ENCODE peak calls at places on chromosomes 16 and 17, in five cellular contexts. One of them, this sample, is unnamed.

GRCh38 chr17:82752371-82753200 is 721 bp downstream of the TBCD start:
- DNase-seq in heart right ventricle: peak; percentile 19
- DNase-seq in AG04450: no peak
- DNase-seq in heart left ventricle: peak; percentile 43
- DNase-seq in dorsolateral prefrontal cortex: no peak
- DNase-seq in this sample: no peak

GRCh38 chr16:87973721-87974120 is 22.5 kb downstream of the BANP start:
- DNase-seq in heart right ventricle: no peak
- DNase-seq in AG04450: no peak
- DNase-seq in heart left ventricle: no peak
- DNase-seq in dorsolateral prefrontal cortex: no peak
- DNase-seq in this sample: no peak

GRCh38 chr16:86527366-86527765 is 17.0 kb downstream of the FOXF1 start:
- DNase-seq in heart right ventricle: no peak
- DNase-seq in AG04450: no peak
- DNase-seq in heart left ventricle: no peak
- DNase-seq in dorsolateral prefrontal cortex: no peak
- DNase-seq in this sample: no peak

GRCh38 chr16:22625948-22626347 is 115.3 kb downstream of the NPIPB5 start:
- DNase-seq in heart right ventricle: no peak
- DNase-seq in AG04450: no peak
- DNase-seq in heart left ventricle: no peak
- DNase-seq in dorsolateral prefrontal cortex: no peak
- DNase-seq in this sample: peak; percentile 81

GRCh38 chr17:2061441-2061797 is 6.5 kb downstream of the HIC1 start:
- DNase-seq in heart right ventricle: no peak
- DNase-seq in AG04450: no peak
- DNase-seq in heart left ventricle: peak; percentile 41
- DNase-seq in dorsolateral prefrontal cortex: no peak
- DNase-seq in this sample: no peak

GRCh38 chr17:9247401-9247938 is 226.2 kb downstream of the NTN1 start:
- DNase-seq in heart right ventricle: no peak
- DNase-seq in AG04450: no peak
- DNase-seq in heart left ventricle: no peak
- DNase-seq in dorsolateral prefrontal cortex: no peak
- DNase-seq in this sample: no peak

GRCh38 chr17:80869476-80869875 is 122.2 kb upstream of the CHMP6 start:
- DNase-seq in heart right ventricle: no peak
- DNase-seq in AG04450: no peak
- DNase-seq in heart left ventricle: no peak
- DNase-seq in dorsolateral prefrontal cortex: no peak
- DNase-seq in this sample: no peak

GRCh38 chr17:49469831-49470568 is 25.1 kb upstream of the NGFR start:
- DNase-seq in heart right ventricle: no peak
- DNase-seq in AG04450: no peak
- DNase-seq in heart left ventricle: peak; percentile 51
- DNase-seq in dorsolateral prefrontal cortex: peak; percentile 50
- DNase-seq in this sample: no peak

GRCh38 chr16:28874406-28874805 is 3.9 kb upstream of the ATP2A1 start:
- DNase-seq in heart right ventricle: no peak
- DNase-seq in AG04450: no peak
- DNase-seq in heart left ventricle: no peak
- DNase-seq in dorsolateral prefrontal cortex: no peak
- DNase-seq in this sample: no peak

GRCh38 chr16:88458039-88458772 is 5.1 kb downstream of the ZFPM1 start:
- DNase-seq in heart right ventricle: no peak
- DNase-seq in AG04450: no peak
- DNase-seq in heart left ventricle: no peak
- DNase-seq in dorsolateral prefrontal cortex: no peak
- DNase-seq in this sample: no peak

GRCh38 chr16:80932725-80933124 is 74.0 kb downstream of the CMC2 start:
- DNase-seq in heart right ventricle: peak; percentile 69
- DNase-seq in AG04450: no peak
- DNase-seq in heart left ventricle: peak; percentile 81
- DNase-seq in dorsolateral prefrontal cortex: peak; percentile 19
- DNase-seq in this sample: peak; percentile 18

GRCh38 chr17:50660042-50660886 is 25.6 kb downstream of the ABCC3 start:
- DNase-seq in heart right ventricle: no peak
- DNase-seq in AG04450: no peak
- DNase-seq in heart left ventricle: peak; percentile 65
- DNase-seq in dorsolateral prefrontal cortex: no peak
- DNase-seq in this sample: no peak

GRCh38 chr17:4436846-4437245 is 3.1 kb downstream of the SPNS3 start:
- DNase-seq in heart right ventricle: no peak
- DNase-seq in AG04450: no peak
- DNase-seq in heart left ventricle: no peak
- DNase-seq in dorsolateral prefrontal cortex: no peak
- DNase-seq in this sample: no peak

GRCh38 chr17:68021963-68022362 is 13.6 kb upstream of the KPNA2 start:
- DNase-seq in heart right ventricle: no peak
- DNase-seq in AG04450: no peak
- DNase-seq in heart left ventricle: no peak
- DNase-seq in dorsolateral prefrontal cortex: no peak
- DNase-seq in this sample: no peak

GRCh38 chr16:55333690-55334089 is 9.7 kb downstream of the IRX6 start:
- DNase-seq in heart right ventricle: no peak
- DNase-seq in AG04450: no peak
- DNase-seq in heart left ventricle: no peak
- DNase-seq in dorsolateral prefrontal cortex: no peak
- DNase-seq in this sample: no peak

GRCh38 chr17:37701424-37702020 is 43.3 kb downstream of the HNF1B start:
- DNase-seq in heart right ventricle: no peak
- DNase-seq in AG04450: no peak
- DNase-seq in heart left ventricle: no peak
- DNase-seq in dorsolateral prefrontal cortex: no peak
- DNase-seq in this sample: no peak

GRCh38 chr16:55040366-55041086 is 109.9 kb downstream of the IRX5 start:
- DNase-seq in heart right ventricle: no peak
- DNase-seq in AG04450: no peak
- DNase-seq in heart left ventricle: no peak
- DNase-seq in dorsolateral prefrontal cortex: no peak
- DNase-seq in this sample: no peak

GRCh38 chr17:45162022-45162687 is 480 bp downstream of the HEXIM2 start:
- DNase-seq in heart right ventricle: no peak
- DNase-seq in AG04450: no peak
- DNase-seq in heart left ventricle: no peak
- DNase-seq in dorsolateral prefrontal cortex: no peak
- DNase-seq in this sample: no peak

GRCh38 chr17:36602030-36602737 is 801 bp downstream of the MRM1 start:
- DNase-seq in heart right ventricle: no peak
- DNase-seq in AG04450: no peak
- DNase-seq in heart left ventricle: no peak
- DNase-seq in dorsolateral prefrontal cortex: peak; percentile 28
- DNase-seq in this sample: no peak

GRCh38 chr17:32110596-32110995 is 31.7 kb upstream of the RHOT1 start:
- DNase-seq in heart right ventricle: no peak
- DNase-seq in AG04450: no peak
- DNase-seq in heart left ventricle: no peak
- DNase-seq in dorsolateral prefrontal cortex: no peak
- DNase-seq in this sample: no peak

GRCh38 chr17:38419508-38419981 is 8.7 kb upstream of the ARHGAP23 start:
- DNase-seq in heart right ventricle: no peak
- DNase-seq in AG04450: no peak
- DNase-seq in heart left ventricle: no peak
- DNase-seq in dorsolateral prefrontal cortex: no peak
- DNase-seq in this sample: no peak

GRCh38 chr17:73430848-73431247 is 119.0 kb upstream of the CDC42EP4 start:
- DNase-seq in heart right ventricle: peak; percentile 30
- DNase-seq in AG04450: no peak
- DNase-seq in heart left ventricle: peak; percentile 50
- DNase-seq in dorsolateral prefrontal cortex: no peak
- DNase-seq in this sample: no peak

GRCh38 chr17:74192950-74193781 is 10.3 kb upstream of the RPL38 start:
- DNase-seq in heart right ventricle: no peak
- DNase-seq in AG04450: no peak
- DNase-seq in heart left ventricle: peak; percentile 63
- DNase-seq in dorsolateral prefrontal cortex: no peak
- DNase-seq in this sample: peak; percentile 50

GRCh38 chr17:64984776-64985521 is 65.7 kb upstream of the LRRC37A3 start:
- DNase-seq in heart right ventricle: no peak
- DNase-seq in AG04450: no peak
- DNase-seq in heart left ventricle: no peak
- DNase-seq in dorsolateral prefrontal cortex: no peak
- DNase-seq in this sample: peak; percentile 68

GRCh38 chr16:67458121-67458641 is 22.8 kb downstream of the ATP6V0D1 start:
- DNase-seq in heart right ventricle: no peak
- DNase-seq in AG04450: no peak
- DNase-seq in heart left ventricle: peak; percentile 45
- DNase-seq in dorsolateral prefrontal cortex: no peak
- DNase-seq in this sample: no peak

GRCh38 chr17:55407641-55408566 is 13.7 kb downstream of the MMD start:
- DNase-seq in heart right ventricle: no peak
- DNase-seq in AG04450: no peak
- DNase-seq in heart left ventricle: no peak
- DNase-seq in dorsolateral prefrontal cortex: no peak
- DNase-seq in this sample: no peak

GRCh38 chr17:2419526-2419925 is 18.7 kb upstream of the MNT start:
- DNase-seq in heart right ventricle: no peak
- DNase-seq in AG04450: no peak
- DNase-seq in heart left ventricle: no peak
- DNase-seq in dorsolateral prefrontal cortex: no peak
- DNase-seq in this sample: no peak

GRCh38 chr17:65430209-65430833 is 131.1 kb downstream of the AXIN2 start:
- DNase-seq in heart right ventricle: peak; percentile 4
- DNase-seq in AG04450: no peak
- DNase-seq in heart left ventricle: no peak
- DNase-seq in dorsolateral prefrontal cortex: no peak
- DNase-seq in this sample: no peak

GRCh38 chr17:651596-651995 is 63.0 kb downstream of the VPS53 start:
- DNase-seq in heart right ventricle: no peak
- DNase-seq in AG04450: no peak
- DNase-seq in heart left ventricle: no peak
- DNase-seq in dorsolateral prefrontal cortex: no peak
- DNase-seq in this sample: no peak
- H3K27ac ChIP-seq in heart right ventricle: peak overlapping the region; percentile 59
- H3K27ac ChIP-seq in AG04450: no peak overlapping the region
- H3K27ac ChIP-seq in heart left ventricle: peak overlapping the region; percentile 49
- H3K27ac ChIP-seq in dorsolateral prefrontal cortex: no peak overlapping the region
- H3K27ac ChIP-seq in this sample: no peak overlapping the region

DNA sequence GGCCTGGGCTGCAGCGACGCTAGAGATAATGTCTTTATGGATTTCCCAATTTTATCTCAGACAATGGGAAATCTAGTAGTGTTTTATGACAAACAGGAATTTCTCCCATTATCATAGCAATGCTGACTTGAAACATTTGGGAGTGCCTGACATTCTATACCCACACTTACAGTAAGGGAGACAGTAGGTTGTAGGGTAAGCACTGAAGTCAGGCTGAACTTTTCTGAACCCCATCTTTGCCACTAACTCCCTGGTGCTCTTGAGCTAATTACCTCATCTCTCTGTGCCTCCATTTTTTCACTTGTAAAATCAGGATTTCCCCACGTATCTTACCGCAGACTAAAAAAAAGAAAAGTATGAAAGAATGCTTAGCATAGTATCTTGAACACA is 13.3 kb upstream of the ITGB3 start:
- DNase-seq in heart right ventricle: no peak
- DNase-seq in AG04450: no peak
- DNase-seq in heart left ventricle: no peak
- DNase-seq in dorsolateral prefrontal cortex: no peak
- DNase-seq in this sample: no peak
- H3K27ac ChIP-seq in heart right ventricle: peak overlapping the region; percentile 68
- H3K27ac ChIP-seq in AG04450: peak overlapping the region; percentile 90
- H3K27ac ChIP-seq in heart left ventricle: peak overlapping the region; percentile 88
- H3K27ac ChIP-seq in dorsolateral prefrontal cortex: peak overlapping the region; percentile 80
- H3K27ac ChIP-seq in this sample: peak overlapping the region; percentile 87

GRCh38 chr17:17808706-17809432 is 27.9 kb downstream of the SREBF1 start:
- DNase-seq in heart right ventricle: no peak
- DNase-seq in AG04450: no peak
- DNase-seq in heart left ventricle: no peak
- DNase-seq in dorsolateral prefrontal cortex: no peak
- DNase-seq in this sample: no peak

GRCh38 chr17:17806035-17806434 is 30.8 kb downstream of the SREBF1 start:
- DNase-seq in heart right ventricle: no peak
- DNase-seq in AG04450: no peak
- DNase-seq in heart left ventricle: no peak
- DNase-seq in dorsolateral prefrontal cortex: no peak
- DNase-seq in this sample: no peak

GRCh38 chr17:17806611-17807010 is 30.2 kb downstream of the SREBF1 start:
- DNase-seq in heart right ventricle: no peak
- DNase-seq in AG04450: no peak
- DNase-seq in heart left ventricle: no peak
- DNase-seq in dorsolateral prefrontal cortex: no peak
- DNase-seq in this sample: no peak

GRCh38 chr17:17805575-17805974 is 31.2 kb downstream of the SREBF1 start:
- DNase-seq in heart right ventricle: no peak
- DNase-seq in AG04450: no peak
- DNase-seq in heart left ventricle: no peak
- DNase-seq in dorsolateral prefrontal cortex: no peak
- DNase-seq in this sample: no peak

DNA sequence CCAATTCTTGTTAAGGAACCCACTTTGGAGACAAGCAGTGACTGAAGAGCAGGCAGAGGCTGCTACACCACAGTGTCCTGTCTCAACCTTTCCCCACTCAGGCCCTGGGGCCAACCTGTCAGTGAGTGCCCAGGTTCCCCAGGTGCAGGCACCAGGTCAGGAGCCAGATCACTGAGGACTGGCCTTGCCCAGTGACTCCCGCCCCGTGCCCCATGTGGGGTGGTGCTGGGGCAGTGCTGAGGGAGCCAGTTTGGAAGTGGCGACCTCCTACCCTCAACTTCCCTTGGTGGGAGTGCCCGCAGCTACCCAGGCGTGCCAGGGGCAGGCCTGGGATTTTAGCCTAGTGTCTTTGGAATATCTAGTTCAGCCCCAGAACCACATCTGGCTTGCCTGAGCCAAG is 29.3 kb downstream of the SREBF1 start:
- DNase-seq in heart right ventricle: no peak
- DNase-seq in AG04450: no peak
- DNase-seq in heart left ventricle: no peak
- DNase-seq in dorsolateral prefrontal cortex: no peak
- DNase-seq in this sample: no peak
- H3K27ac ChIP-seq in heart right ventricle: peak overlapping the region; percentile 9
- H3K27ac ChIP-seq in AG04450: no peak overlapping the region
- H3K27ac ChIP-seq in heart left ventricle: peak overlapping the region; percentile 13
- H3K27ac ChIP-seq in dorsolateral prefrontal cortex: peak overlapping the region; percentile 10
- H3K27ac ChIP-seq in this sample: peak overlapping the region; percentile 25

GRCh38 chr17:7969434-7969833 is 33.0 kb upstream of the GUCY2D start:
- DNase-seq in heart right ventricle: no peak
- DNase-seq in AG04450: no peak
- DNase-seq in heart left ventricle: no peak
- DNase-seq in dorsolateral prefrontal cortex: no peak
- DNase-seq in this sample: no peak
- H3K27ac ChIP-seq in heart right ventricle: no peak overlapping the region
- H3K27ac ChIP-seq in AG04450: no peak overlapping the region
- H3K27ac ChIP-seq in heart left ventricle: no peak overlapping the region
- H3K27ac ChIP-seq in dorsolateral prefrontal cortex: no peak overlapping the region
- H3K27ac ChIP-seq in this sample: no peak overlapping the region

GRCh38 chr16:78099372-78100161 is at the start of gene WWOX:
- DNase-seq in heart right ventricle: peak; percentile 96
- DNase-seq in AG04450: peak; percentile 96
- DNase-seq in heart left ventricle: peak; percentile 98
- DNase-seq in dorsolateral prefrontal cortex: peak; percentile 95
- DNase-seq in this sample: peak; percentile 94
- H3K27ac ChIP-seq in heart right ventricle: peak within 1 kb of the TSS; percentile 88
- H3K27ac ChIP-seq in AG04450: peak within 1 kb of the TSS; percentile 70
- H3K27ac ChIP-seq in heart left ventricle: peak within 1 kb of the TSS; percentile 75
- H3K27ac ChIP-seq in dorsolateral prefrontal cortex: peak within 1 kb of the TSS; percentile 93
- H3K27ac ChIP-seq in this sample: peak within 1 kb of the TSS; percentile 71

GRCh38 chr16:61313931-61314330 is 722.3 kb downstream of the CDH8 start:
- DNase-seq in heart right ventricle: no peak
- DNase-seq in AG04450: no peak
- DNase-seq in heart left ventricle: no peak
- DNase-seq in dorsolateral prefrontal cortex: no peak
- DNase-seq in this sample: peak; percentile 10
- H3K27ac ChIP-seq in heart right ventricle: no peak overlapping the region
- H3K27ac ChIP-seq in AG04450: no peak overlapping the region
- H3K27ac ChIP-seq in heart left ventricle: no peak overlapping the region
- H3K27ac ChIP-seq in dorsolateral prefrontal cortex: no peak overlapping the region
- H3K27ac ChIP-seq in this sample: no peak overlapping the region

GRCh38 chr16:374616-374926 is 4.2 kb upstream of the MRPL28 start:
- DNase-seq in heart right ventricle: no peak
- DNase-seq in AG04450: no peak
- DNase-seq in heart left ventricle: no peak
- DNase-seq in dorsolateral prefrontal cortex: no peak
- DNase-seq in this sample: no peak
- H3K27ac ChIP-seq in heart right ventricle: no peak overlapping the region
- H3K27ac ChIP-seq in AG04450: no peak overlapping the region
- H3K27ac ChIP-seq in heart left ventricle: no peak overlapping the region
- H3K27ac ChIP-seq in dorsolateral prefrontal cortex: no peak overlapping the region
- H3K27ac ChIP-seq in this sample: no peak overlapping the region

This sample was measured in epithelial cell of prostate.